ENCODE peak calls at places on chromosomes 3 and 15, in eight cellular contexts. C is fibroblast of mammary gland, L is lower lobe of right lung, N is AG09309, H is nephron progenitor cell, I is cardiac fibroblast, B is AG10803, Y is endothelial cell. D is an unnamed sample.

GRCh38 chr15:99682455-99682854 is 50.8 kb downstream of the LYSMD4 start:
- DNase-seq in C (peak; percentile 93), L (no peak), N (peak; percentile 53), H (no peak), I (peak; percentile 86), B (peak; percentile 76), Y (no peak), D (peak; percentile 90)

GRCh38 chr3:189635385-189635784 is 4.2 kb downstream of the TP63 start:
- DNase-seq in C (no peak), L (no peak), N (no peak), H (no peak), I (no peak), B (no peak), Y (no peak), D (no peak)

GRCh38 chr15:67839358-67839928 is 402 bp downstream of the RNU6-1 start:
- DNase-seq in C (peak; percentile 54), L (no peak), N (no peak), H (no peak), I (peak; percentile 43), B (peak; percentile 40), Y (no peak), D (peak; percentile 28)

GRCh38 chr3:95715137-95715536 is 1099.3 kb upstream of the EPHA6 start:
- DNase-seq in C (no peak), L (no peak), N (no peak), H (no peak), I (no peak), B (no peak), Y (no peak), D (no peak)

GRCh38 chr3:156747046-156747445 is 72.7 kb downstream of the TIPARP start:
- DNase-seq in C (no peak), L (no peak), N (no peak), H (no peak), I (no peak), B (no peak), Y (no peak), D (no peak)

GRCh38 chr3:176577462-176577861 is 619.8 kb downstream of the TBL1XR1 start:
- DNase-seq in C (no peak), L (no peak), N (no peak), H (no peak), I (no peak), B (no peak), Y (no peak), D (no peak)

GRCh38 chr15:67090297-67091072 is 25.1 kb downstream of the SMAD3 start:
- DNase-seq in C (peak; percentile 82), L (no peak), N (no peak), H (no peak), I (no peak), B (no peak), Y (no peak), D (no peak)

GRCh38 chr3:135516143-135516542 is 449.4 kb upstream of the PPP2R3A start:
- DNase-seq in C (peak; percentile 59), L (no peak), N (no peak), H (no peak), I (no peak), B (peak; percentile 45), Y (no peak), D (peak; percentile 57)

GRCh38 chr15:68278345-68279217 is 1.0 kb downstream of the FEM1B start:
- DNase-seq in C (peak; percentile 34), L (no peak), N (no peak), H (no peak), I (peak; percentile 20), B (no peak), Y (no peak), D (peak; percentile 60)

GRCh38 chr3:141738636-141739363 is 702 bp downstream of the RNF7 start:
- DNase-seq in C (peak; percentile 65), L (no peak), N (no peak), H (no peak), I (peak; percentile 59), B (peak; percentile 53), Y (no peak), D (peak; percentile 36)

GRCh38 chr3:24678441-24678865 is 183.8 kb upstream of the THRB start:
- DNase-seq in C (peak; percentile 99), L (no peak), N (peak; percentile 85), H (no peak), I (peak; percentile 87), B (peak; percentile 98), Y (no peak), D (peak; percentile 96)

GRCh38 chr3:152460936-152461335 is 192.2 kb downstream of the MBNL1 start:
- DNase-seq in C (no peak), L (no peak), N (no peak), H (no peak), I (peak; percentile 25), B (no peak), Y (no peak), D (no peak)

GRCh38 chr3:124837730-124838186 is 49.4 kb downstream of the ITGB5 start:
- DNase-seq in C (peak; percentile 97), L (no peak), N (no peak), H (peak; percentile 44), I (peak; percentile 79), B (peak; percentile 86), Y (peak; percentile 30), D (peak; percentile 81)

GRCh38 chr3:73018298-73018697 is 21.7 kb downstream of the PPP4R2 start:
- DNase-seq in C (no peak), L (no peak), N (no peak), H (no peak), I (no peak), B (no peak), Y (no peak), D (no peak)

GRCh38 chr3:128491071-128491899 is 1.7 kb downstream of the GATA2 start:
- DNase-seq in C (no peak), L (no peak), N (no peak), H (no peak), I (no peak), B (no peak), Y (no peak), D (no peak)

GRCh38 chr3:104291437-104291851 is 1075.3 kb upstream of the ALCAM start:
- DNase-seq in C (peak; percentile 19), L (no peak), N (no peak), H (no peak), I (no peak), B (peak; percentile 11), Y (no peak), D (no peak)

GRCh38 chr3:16301490-16301889 is 36.5 kb downstream of the OXNAD1 start:
- DNase-seq in C (no peak), L (no peak), N (no peak), H (no peak), I (no peak), B (no peak), Y (no peak), D (no peak)

GRCh38 chr15:98123834-98124233 is 163.3 kb downstream of the ARRDC4 start:
- DNase-seq in C (peak; percentile 22), L (no peak), N (no peak), H (no peak), I (no peak), B (peak; percentile 71), Y (no peak), D (no peak)

GRCh38 chr15:85393206-85393605 is 12.8 kb downstream of the AKAP13 start:
- DNase-seq in C (no peak), L (no peak), N (no peak), H (no peak), I (no peak), B (no peak), Y (no peak), D (no peak)

GRCh38 chr3:127262533-127262932 is 25.3 kb downstream of the PRR20G start:
- DNase-seq in C (no peak), L (no peak), N (no peak), H (no peak), I (no peak), B (no peak), Y (no peak), D (no peak)

GRCh38 chr3:129207347-129207947 is 23.8 kb upstream of the CNBP start:
- DNase-seq in C (no peak), L (no peak), N (no peak), H (no peak), I (no peak), B (no peak), Y (no peak), D (no peak)

GRCh38 chr3:48474619-48475018 is 28.1 kb downstream of the ATRIP start:
- DNase-seq in C (no peak), L (no peak), N (no peak), H (no peak), I (no peak), B (no peak), Y (no peak), D (no peak)

GRCh38 chr3:112327371-112327951 is 5.5 kb upstream of the CD200 start:
- DNase-seq in C (peak; percentile 64), L (no peak), N (peak; percentile 21), H (no peak), I (peak; percentile 86), B (peak; percentile 63), Y (peak; percentile 26), D (peak; percentile 33)

GRCh38 chr15:74725241-74725774 is at the start of gene CYP1A1:
- DNase-seq in C (no peak), L (peak; percentile 67), N (no peak), H (peak; percentile 47), I (no peak), B (no peak), Y (peak; percentile 28), D (no peak)

GRCh38 chr3:45434996-45435395 is 46.6 kb downstream of the LARS2 start:
- DNase-seq in C (no peak), L (no peak), N (no peak), H (no peak), I (no peak), B (no peak), Y (no peak), D (no peak)

GRCh38 chr3:20105513-20106280 is 65.5 kb downstream of the KAT2B start:
- DNase-seq in C (no peak), L (no peak), N (no peak), H (no peak), I (no peak), B (peak; percentile 55), Y (no peak), D (no peak)

GRCh38 chr15:63896336-63897115 is 62.8 kb upstream of the HERC1 start:
- DNase-seq in C (peak; percentile 73), L (no peak), N (peak; percentile 18), H (peak; percentile 58), I (peak; percentile 77), B (peak; percentile 69), Y (no peak), D (peak; percentile 73)

GRCh38 chr15:98292442-98293240 is 332.1 kb downstream of the ARRDC4 start:
- DNase-seq in C (peak; percentile 28), L (no peak), N (no peak), H (peak; percentile 83), I (peak; percentile 2), B (peak; percentile 3), Y (peak; percentile 81), D (no peak)

D was measured in astrocyte.